ENCODE peak calls at places on chromosomes 1 and 21, in four cellular contexts. One of them, this sample, is unnamed.

GRCh38 chr1:224500802-224501201 is 66.2 kb upstream of the WDR26 start:
- DNase-seq in HepG2: no peak
- DNase-seq in H1: no peak
- DNase-seq in GM12878: no peak
- DNase-seq in this sample: peak

GRCh38 chr1:74753104-74753503 is 20.2 kb downstream of the TYW3 start:
- DNase-seq in HepG2: no peak
- DNase-seq in GM12878: no peak
- DNase-seq in H1: no peak
- DNase-seq in this sample: no peak

GRCh38 chr1:43706598-43707190 is 642 bp upstream of the ST3GAL3 start:
- DNase-seq in H1: peak
- DNase-seq in HepG2: peak
- DNase-seq in GM12878: no peak
- DNase-seq in this sample: peak

GRCh38 chr1:47507921-47508894 is 70.4 kb downstream of the FOXD2 start:
- DNase-seq in H1: no peak
- DNase-seq in GM12878: no peak
- DNase-seq in HepG2: peak
- DNase-seq in this sample: peak

GRCh38 chr1:174874337-174875053 is 125.3 kb upstream of the CACYBP start:
- DNase-seq in HepG2: no peak
- DNase-seq in GM12878: peak
- DNase-seq in H1: no peak
- DNase-seq in this sample: no peak

GRCh38 chr1:17315542-17316130 is 7.6 kb downstream of the PADI4 start:
- DNase-seq in GM12878: no peak
- DNase-seq in HepG2: no peak
- DNase-seq in H1: peak
- DNase-seq in this sample: no peak

GRCh38 chr1:39885516-39885915 is 2.2 kb upstream of the TRIT1 start:
- DNase-seq in H1: no peak
- DNase-seq in HepG2: no peak
- DNase-seq in GM12878: no peak
- DNase-seq in this sample: no peak

GRCh38 chr1:177969109-177969508 is 749 bp downstream of the SEC16B start:
- DNase-seq in GM12878: no peak
- DNase-seq in HepG2: peak
- DNase-seq in H1: no peak
- DNase-seq in this sample: no peak

GRCh38 chr1:28326980-28327379 is 1.9 kb upstream of the MED18 start:
- DNase-seq in H1: no peak
- DNase-seq in HepG2: no peak
- DNase-seq in GM12878: no peak
- DNase-seq in this sample: no peak

GRCh38 chr1:58780586-58781452 is 3.0 kb downstream of the JUN start:
- DNase-seq in GM12878: no peak
- DNase-seq in HepG2: no peak
- DNase-seq in H1: no peak
- DNase-seq in this sample: no peak

GRCh38 chr1:100050139-100050538 is 80.3 kb downstream of the SLC35A3 start:
- DNase-seq in H1: no peak
- DNase-seq in GM12878: no peak
- DNase-seq in HepG2: no peak
- DNase-seq in this sample: no peak

GRCh38 chr1:51543877-51544276 is 24.8 kb upstream of the EPS15 start:
- DNase-seq in GM12878: no peak
- DNase-seq in H1: no peak
- DNase-seq in HepG2: no peak
- DNase-seq in this sample: no peak

DNA sequence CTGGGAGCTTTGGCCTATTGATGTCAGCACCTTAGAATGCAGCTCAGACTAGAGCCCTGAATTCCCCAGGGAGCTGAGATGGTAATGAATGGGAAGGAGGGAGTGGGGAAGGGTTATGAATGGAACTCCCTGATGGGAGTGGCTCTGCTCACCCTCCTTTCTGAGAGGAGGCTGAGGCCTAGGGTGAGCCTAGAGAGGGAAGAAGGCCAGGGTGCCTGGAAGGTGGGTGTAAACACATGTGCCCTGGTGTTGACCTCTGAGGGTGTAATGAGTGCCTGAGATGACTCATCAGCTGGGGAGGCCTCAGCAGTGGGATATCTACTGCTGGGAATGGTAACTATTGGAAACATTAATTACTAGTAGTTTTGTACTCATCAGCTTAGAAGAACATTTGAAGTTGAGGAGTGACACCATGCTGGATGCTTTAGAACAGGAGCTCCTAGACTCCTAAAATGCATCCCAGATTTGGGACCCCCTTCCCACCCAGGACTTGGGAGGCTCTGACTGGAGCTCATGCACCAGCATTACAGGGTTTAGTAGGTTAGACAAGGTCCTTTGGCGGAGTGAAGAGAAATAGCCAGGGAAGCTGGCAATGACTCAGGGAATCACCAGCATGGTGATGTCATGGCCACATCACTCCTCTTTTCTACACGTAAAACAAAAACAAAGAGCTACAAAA is 16.0 kb upstream of the PIGV start:
- DNase-seq in GM12878: no peak
- DNase-seq in HepG2: peak
- DNase-seq in H1: no peak
- DNase-seq in this sample: peak
- TF ChIP-seq BRCA1 in GM12878: no peak
- TF ChIP-seq BRCA1 in HepG2: no peak
- TF ChIP-seq BRCA1 in H1: no peak
- TF ChIP-seq BRCA1 in this sample: no peak

GRCh38 chr1:113924473-113924872 is 4.7 kb upstream of the HIPK1 start:
- DNase-seq in H1: no peak
- DNase-seq in GM12878: no peak
- DNase-seq in HepG2: no peak
- DNase-seq in this sample: no peak
- TF ChIP-seq BRCA1 in H1: no peak
- TF ChIP-seq BRCA1 in GM12878: no peak
- TF ChIP-seq BRCA1 in HepG2: no peak
- TF ChIP-seq BRCA1 in this sample: no peak

DNA sequence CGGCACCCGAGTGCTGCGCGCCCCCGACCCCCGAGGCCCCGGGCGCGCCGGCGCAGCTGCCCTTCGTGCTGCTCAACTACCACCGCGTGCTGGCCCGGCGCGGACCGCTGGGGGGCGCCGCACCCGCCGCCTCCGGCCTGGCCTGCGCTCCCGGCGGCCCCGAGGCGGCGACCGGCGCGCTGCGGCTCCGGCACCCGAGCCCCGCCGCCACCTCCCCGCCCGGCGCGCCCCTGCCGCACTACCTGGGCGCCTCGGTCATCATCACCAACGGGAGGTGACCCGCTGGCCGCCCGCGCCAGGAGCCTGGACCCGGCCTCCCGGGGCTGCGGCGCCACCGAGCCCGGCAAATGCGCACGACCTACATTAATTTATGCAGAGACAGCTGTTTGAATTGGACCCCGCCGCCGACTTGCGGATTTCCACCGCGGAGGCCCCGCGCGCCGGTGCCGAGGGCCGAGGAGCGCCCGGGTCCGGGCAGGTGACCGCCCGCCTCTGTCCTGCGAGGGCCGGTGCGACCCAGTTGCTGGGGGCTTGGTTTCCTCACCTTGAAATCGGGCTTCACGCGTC is 49.0 kb downstream of the SIM2 start:
- DNase-seq in GM12878: no peak
- DNase-seq in H1: no peak
- DNase-seq in HepG2: peak
- DNase-seq in this sample: peak
- TF ChIP-seq BRCA1 in GM12878: no peak
- TF ChIP-seq BRCA1 in H1: no peak
- TF ChIP-seq BRCA1 in HepG2: no peak
- TF ChIP-seq BRCA1 in this sample: no peak

GRCh38 chr21:17454315-17455027 is 58.4 kb upstream of the CXADR start:
- DNase-seq in HepG2: peak
- DNase-seq in H1: peak
- DNase-seq in GM12878: no peak
- DNase-seq in this sample: peak
- TF ChIP-seq BRCA1 in HepG2: peak
- TF ChIP-seq BRCA1 in H1: no peak
- TF ChIP-seq BRCA1 in GM12878: no peak
- TF ChIP-seq BRCA1 in this sample: no peak

GRCh38 chr1:245512980-245513578 is 358.3 kb downstream of the KIF26B start:
- DNase-seq in H1: no peak
- DNase-seq in HepG2: no peak
- DNase-seq in GM12878: no peak
- DNase-seq in this sample: peak
- TF ChIP-seq BRCA1 in H1: no peak
- TF ChIP-seq BRCA1 in HepG2: no peak
- TF ChIP-seq BRCA1 in GM12878: no peak
- TF ChIP-seq BRCA1 in this sample: no peak

DNA sequence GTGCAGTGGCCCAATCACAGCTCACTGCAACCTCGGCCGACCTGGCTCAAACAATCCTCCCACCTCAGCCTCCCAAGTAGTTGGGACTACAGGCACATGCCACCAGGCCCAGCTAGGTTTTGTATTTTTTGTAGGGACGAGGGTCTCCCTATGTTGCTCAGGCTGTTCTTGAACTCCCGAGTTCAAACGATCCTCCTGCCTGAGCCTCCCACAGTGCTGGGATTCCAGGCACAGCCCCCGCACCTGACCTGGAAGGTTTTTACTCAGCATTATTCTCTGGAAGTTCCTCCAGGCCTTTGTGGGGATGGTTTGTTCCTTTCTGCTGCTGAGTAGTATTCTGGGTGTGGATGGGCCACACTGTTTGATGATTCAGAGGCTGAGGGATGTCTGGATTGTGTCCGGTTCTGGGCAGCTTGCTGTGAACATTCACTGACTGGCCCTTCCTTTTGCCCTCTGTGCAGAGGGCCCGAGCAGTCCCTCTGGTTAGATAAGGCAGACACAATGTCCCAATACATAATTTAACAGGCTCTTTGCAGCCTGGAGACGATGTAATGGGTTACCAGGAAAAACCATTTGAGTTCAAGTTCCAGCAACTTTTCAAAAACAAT is 6.0 kb upstream of the TRAPPC10 start:
- DNase-seq in HepG2: no peak
- DNase-seq in GM12878: no peak
- DNase-seq in H1: no peak
- DNase-seq in this sample: no peak
- TF ChIP-seq BRCA1 in HepG2: no peak
- TF ChIP-seq BRCA1 in GM12878: no peak
- TF ChIP-seq BRCA1 in H1: no peak
- TF ChIP-seq BRCA1 in this sample: no peak

GRCh38 chr1:36988741-36989193 is 45.5 kb downstream of the GRIK3 start:
- DNase-seq in GM12878: no peak
- DNase-seq in HepG2: no peak
- DNase-seq in H1: no peak
- DNase-seq in this sample: no peak
- TF ChIP-seq BRCA1 in GM12878: no peak
- TF ChIP-seq BRCA1 in HepG2: no peak
- TF ChIP-seq BRCA1 in H1: no peak
- TF ChIP-seq BRCA1 in this sample: no peak

This sample was measured in K562.